ENCODE peak calls at places on chromosomes 5 and 9, in eight cellular contexts. C is DMS153, F is cardiac fibroblast, U is hypothalamus, B is activated gamma-delta T cell, O is hippocampal formation, E is NCI-H1417, M is type B pancreatic cell. Q is an unnamed sample.

GRCh38 chr5:145775893-145776444 is 59.2 kb downstream of the PRELID2 start:
- DNase-seq in C (no peak), F (peak; percentile 97), U (no peak), B (no peak), O (no peak), E (no peak), M (no peak), Q (no peak)

GRCh38 chr9:124248066-124248465 is 9.7 kb upstream of the NEK6 start:
- DNase-seq in C (no peak), F (no peak), U (no peak), B (no peak), O (no peak), E (no peak), M (no peak), Q (no peak)

GRCh38 chr9:2928386-2928785 is 84.5 kb upstream of the PUM3 start:
- DNase-seq in C (no peak), F (no peak), U (no peak), B (no peak), O (no peak), E (no peak), M (no peak), Q (no peak)

GRCh38 chr9:121714075-121714705 is 62.8 kb downstream of the DAB2IP start:
- DNase-seq in C (no peak), F (no peak), U (no peak), B (no peak), O (no peak), E (no peak), M (no peak), Q (no peak)

GRCh38 chr9:134869554-134870310 is 10.9 kb upstream of the FCN2 start:
- DNase-seq in C (no peak), F (no peak), U (no peak), B (no peak), O (no peak), E (no peak), M (peak; percentile 60), Q (no peak)

GRCh38 chr5:7018144-7018543 is 304.9 kb downstream of the TENT4A start:
- DNase-seq in C (no peak), F (no peak), U (no peak), B (no peak), O (no peak), E (no peak), M (no peak), Q (no peak)

GRCh38 chr9:89631381-89631780 is 26.6 kb downstream of the GADD45G start:
- DNase-seq in C (no peak), F (no peak), U (peak; percentile 26), B (no peak), O (no peak), E (no peak), M (no peak), Q (no peak)

GRCh38 chr9:128122809-128123175 is 4.7 kb downstream of the PTGES2 start:
- DNase-seq in C (no peak), F (no peak), U (no peak), B (no peak), O (no peak), E (no peak), M (no peak), Q (no peak)

GRCh38 chr5:124527220-124527991 is 219.0 kb downstream of the ZNF608 start:
- DNase-seq in C (no peak), F (peak; percentile 18), U (no peak), B (no peak), O (no peak), E (no peak), M (no peak), Q (no peak)

GRCh38 chr5:40376566-40376965 is 303.1 kb upstream of the PTGER4 start:
- DNase-seq in C (no peak), F (no peak), U (no peak), B (no peak), O (no peak), E (no peak), M (no peak), Q (no peak)

Q was measured in esophagus muscularis mucosa.